ENCODE peak calls at places on chromosomes 7 and 10, in five cellular contexts. G is KBM-7, I is SJSA1, E is ELR, P is NCI-H524. L is an unnamed sample.
A peak's percentile ranks its signal among the peaks of the same experiment; 100 is the strongest.

GRCh38 chr7:158740657-158741293 is 36.2 kb upstream of the NCAPG2 start:
- DNase-seq in P (no peak), I (peak; percentile 58), E (peak; percentile 87), G (no peak), L (peak; percentile 80)

GRCh38 chr10:132850246-132850645 is 64.3 kb upstream of the NKX6-2 start:
- DNase-seq in P (no peak), I (no peak), G (no peak), E (no peak), L (no peak)

GRCh38 chr10:130877131-130877530 is 434.4 kb downstream of the TCERG1L start:
- DNase-seq in I (no peak), P (no peak), G (no peak), E (no peak), L (no peak)

GRCh38 chr10:103666109-103666508 is 172.6 kb downstream of the NEURL1 start:
- DNase-seq in P (no peak), G (peak; percentile 30), E (peak; percentile 54), I (peak; percentile 12), L (peak; percentile 46)

GRCh38 chr10:45442670-45443069 is 68.7 kb downstream of the ALOX5 start:
- DNase-seq in P (no peak), E (no peak), I (no peak), G (no peak), L (no peak)

GRCh38 chr10:70494536-70494935 is 16.0 kb downstream of the PALD1 start:
- DNase-seq in G (no peak), I (no peak), E (peak; percentile 22), P (no peak), L (peak; percentile 22)

GRCh38 chr7:136857573-136857972 is 10.9 kb upstream of the CHRM2 start:
- DNase-seq in G (peak; percentile 65), E (peak; percentile 42), P (no peak), I (no peak), L (peak; percentile 61)

GRCh38 chr7:234712-235553 is 42.6 kb downstream of the FAM20C start:
- DNase-seq in P (no peak), G (no peak), I (peak; percentile 89), E (no peak), L (peak; percentile 86)

GRCh38 chr10:35191523-35191922 is 64.9 kb downstream of the CREM start:
- DNase-seq in E (no peak), P (no peak), I (no peak), G (peak; percentile 72), L (no peak)

GRCh38 chr7:100148225-100148558 is 526 bp upstream of the LAMTOR4 start:
- DNase-seq in E (no peak), I (no peak), P (no peak), G (no peak), L (no peak)

GRCh38 chr7:83610649-83611304 is 38.2 kb downstream of the SEMA3E start:
- DNase-seq in E (no peak), G (no peak), P (no peak), I (no peak), L (no peak)

GRCh38 chr10:71512794-71513379 is 116.2 kb downstream of the CDH23 start:
- DNase-seq in E (no peak), I (peak; percentile 52), P (no peak), G (no peak), L (peak; percentile 11)

GRCh38 chr10:77104459-77104980 is 533.1 kb downstream of the KCNMA1 start:
- DNase-seq in I (no peak), E (peak; percentile 80), P (no peak), G (no peak), L (peak; percentile 97)

GRCh38 chr7:27159278-27160146 is 3.0 kb upstream of the HOXA7 start:
- DNase-seq in G (peak; percentile 65), P (no peak), E (no peak), I (no peak), L (no peak)

GRCh38 chr10:110429301-110429700 is 68.4 kb upstream of the DUSP5 start:
- DNase-seq in G (no peak), P (peak; percentile 0), I (no peak), E (peak; percentile 38), L (peak; percentile 40)

GRCh38 chr10:62657244-62657835 is 147.2 kb upstream of the ADO start:
- DNase-seq in E (no peak), P (no peak), I (no peak), G (no peak), L (no peak)

GRCh38 chr10:71797533-71798307 is 24.4 kb upstream of the VSIR start:
- DNase-seq in P (no peak), I (no peak), G (peak; percentile 94), E (no peak), L (no peak)

GRCh38 chr10:89283174-89283987 is 18.5 kb upstream of the IFIT2 start:
- DNase-seq in I (peak; percentile 56), G (no peak), P (no peak), E (peak; percentile 73), L (peak; percentile 84)

GRCh38 chr7:23768022-23768421 is 58.0 kb downstream of the STK31 start:
- DNase-seq in E (no peak), I (no peak), G (no peak), P (no peak), L (no peak)

GRCh38 chr7:112103246-112103645 is 103.0 kb downstream of the DOCK4 start:
- DNase-seq in E (peak; percentile 66), G (peak; percentile 87), P (no peak), I (no peak), L (peak; percentile 3)

GRCh38 chr7:68700414-68700813 is 897.9 kb upstream of the AUTS2 start:
- DNase-seq in E (no peak), P (no peak), I (peak; percentile 39), G (no peak), L (peak; percentile 72)

GRCh38 chr7:149838992-149839408 is 825 bp downstream of the ZNF862 start:
- DNase-seq in E (peak; percentile 31), I (no peak), P (peak; percentile 49), G (no peak), L (peak; percentile 33)

L was measured in EH.